ENCODE peak calls at places on chromosomes 7 and 10, in seven cellular contexts. One of them, this sample, is unnamed.

GRCh38 chr10:6786579-6787031 is 206.5 kb upstream of the PRKCQ start:
- DNase-seq in heart right ventricle: no peak
- DNase-seq in hepatocyte: peak
- DNase-seq in fibroblast of lung: peak
- DNase-seq in H9: no peak
- DNase-seq in sigmoid colon: no peak
- DNase-seq in aorta: no peak
- DNase-seq in this sample: no peak

GRCh38 chr10:43360086-43360485 is 11.3 kb upstream of the FXYD4 start:
- DNase-seq in H9: no peak
- DNase-seq in aorta: no peak
- DNase-seq in sigmoid colon: no peak
- DNase-seq in hepatocyte: no peak
- DNase-seq in fibroblast of lung: no peak
- DNase-seq in heart right ventricle: no peak
- DNase-seq in this sample: no peak

GRCh38 chr7:80779456-80779855 is 139.4 kb downstream of the SEMA3C start:
- DNase-seq in aorta: no peak
- DNase-seq in sigmoid colon: no peak
- DNase-seq in heart right ventricle: no peak
- DNase-seq in hepatocyte: no peak
- DNase-seq in fibroblast of lung: no peak
- DNase-seq in H9: no peak
- DNase-seq in this sample: no peak

GRCh38 chr7:24505968-24506367 is 67.3 kb upstream of the PALS2 start:
- DNase-seq in hepatocyte: no peak
- DNase-seq in aorta: no peak
- DNase-seq in H9: no peak
- DNase-seq in heart right ventricle: no peak
- DNase-seq in sigmoid colon: no peak
- DNase-seq in fibroblast of lung: no peak
- DNase-seq in this sample: no peak

GRCh38 chr7:27112960-27113949 is 10.8 kb upstream of the HOXA2 start:
- DNase-seq in sigmoid colon: peak
- DNase-seq in hepatocyte: peak
- DNase-seq in heart right ventricle: no peak
- DNase-seq in H9: peak
- DNase-seq in aorta: peak
- DNase-seq in fibroblast of lung: peak
- DNase-seq in this sample: peak

GRCh38 chr10:35089641-35090161 is 440 bp downstream of the CUL2 start:
- DNase-seq in heart right ventricle: no peak
- DNase-seq in hepatocyte: peak
- DNase-seq in aorta: no peak
- DNase-seq in sigmoid colon: no peak
- DNase-seq in fibroblast of lung: peak
- DNase-seq in H9: no peak
- DNase-seq in this sample: no peak

GRCh38 chr7:1457949-1458675 is 1.2 kb downstream of the MICALL2 start:
- DNase-seq in aorta: no peak
- DNase-seq in hepatocyte: no peak
- DNase-seq in sigmoid colon: no peak
- DNase-seq in fibroblast of lung: peak
- DNase-seq in heart right ventricle: no peak
- DNase-seq in H9: no peak
- DNase-seq in this sample: no peak

GRCh38 chr10:52486840-52487611 is 172.9 kb downstream of the DKK1 start:
- DNase-seq in heart right ventricle: no peak
- DNase-seq in sigmoid colon: no peak
- DNase-seq in hepatocyte: peak
- DNase-seq in fibroblast of lung: peak
- DNase-seq in H9: no peak
- DNase-seq in aorta: no peak
- DNase-seq in this sample: peak

GRCh38 chr7:130970696-130971095 is 236.7 kb upstream of the KLF14 start:
- DNase-seq in H9: no peak
- DNase-seq in aorta: no peak
- DNase-seq in fibroblast of lung: no peak
- DNase-seq in sigmoid colon: no peak
- DNase-seq in heart right ventricle: no peak
- DNase-seq in hepatocyte: no peak
- DNase-seq in this sample: no peak

GRCh38 chr7:38938589-38938988 is 29.6 kb upstream of the VPS41 start:
- DNase-seq in H9: no peak
- DNase-seq in fibroblast of lung: no peak
- DNase-seq in heart right ventricle: no peak
- DNase-seq in sigmoid colon: no peak
- DNase-seq in aorta: no peak
- DNase-seq in hepatocyte: no peak
- DNase-seq in this sample: no peak

GRCh38 chr10:77889277-77889903 is 37.2 kb downstream of the DLG5 start:
- DNase-seq in hepatocyte: peak
- DNase-seq in fibroblast of lung: no peak
- DNase-seq in aorta: no peak
- DNase-seq in H9: peak
- DNase-seq in sigmoid colon: no peak
- DNase-seq in heart right ventricle: no peak
- DNase-seq in this sample: peak

GRCh38 chr7:141071260-141071854 is 2.5 kb upstream of the TMEM178B start:
- DNase-seq in aorta: no peak
- DNase-seq in heart right ventricle: peak
- DNase-seq in hepatocyte: peak
- DNase-seq in sigmoid colon: peak
- DNase-seq in fibroblast of lung: peak
- DNase-seq in H9: peak
- DNase-seq in this sample: no peak
- H3K27ac ChIP-seq in aorta: no peak
- H3K27ac ChIP-seq in heart right ventricle: no peak
- H3K27ac ChIP-seq in hepatocyte: no peak
- H3K27ac ChIP-seq in sigmoid colon: peak
- H3K27ac ChIP-seq in fibroblast of lung: no peak
- H3K27ac ChIP-seq in H9: no peak
- H3K27ac ChIP-seq in this sample: no peak

GRCh38 chr7:116574025-116574822 is 49.4 kb downstream of the CAV1 start:
- DNase-seq in sigmoid colon: no peak
- DNase-seq in heart right ventricle: no peak
- DNase-seq in hepatocyte: no peak
- DNase-seq in H9: no peak
- DNase-seq in fibroblast of lung: no peak
- DNase-seq in aorta: no peak
- DNase-seq in this sample: no peak

GRCh38 chr7:116575853-116576252 is 51.0 kb downstream of the CAV1 start:
- DNase-seq in fibroblast of lung: no peak
- DNase-seq in heart right ventricle: no peak
- DNase-seq in sigmoid colon: no peak
- DNase-seq in hepatocyte: no peak
- DNase-seq in aorta: no peak
- DNase-seq in H9: no peak
- DNase-seq in this sample: no peak

GRCh38 chr7:116577320-116577871 is 52.6 kb downstream of the CAV1 start:
- DNase-seq in H9: no peak
- DNase-seq in sigmoid colon: no peak
- DNase-seq in fibroblast of lung: peak
- DNase-seq in aorta: no peak
- DNase-seq in heart right ventricle: no peak
- DNase-seq in hepatocyte: no peak
- DNase-seq in this sample: no peak

GRCh38 chr7:116578526-116578925 is 53.7 kb downstream of the CAV1 start:
- DNase-seq in fibroblast of lung: no peak
- DNase-seq in sigmoid colon: no peak
- DNase-seq in aorta: no peak
- DNase-seq in H9: no peak
- DNase-seq in heart right ventricle: no peak
- DNase-seq in hepatocyte: no peak
- DNase-seq in this sample: no peak

DNA sequence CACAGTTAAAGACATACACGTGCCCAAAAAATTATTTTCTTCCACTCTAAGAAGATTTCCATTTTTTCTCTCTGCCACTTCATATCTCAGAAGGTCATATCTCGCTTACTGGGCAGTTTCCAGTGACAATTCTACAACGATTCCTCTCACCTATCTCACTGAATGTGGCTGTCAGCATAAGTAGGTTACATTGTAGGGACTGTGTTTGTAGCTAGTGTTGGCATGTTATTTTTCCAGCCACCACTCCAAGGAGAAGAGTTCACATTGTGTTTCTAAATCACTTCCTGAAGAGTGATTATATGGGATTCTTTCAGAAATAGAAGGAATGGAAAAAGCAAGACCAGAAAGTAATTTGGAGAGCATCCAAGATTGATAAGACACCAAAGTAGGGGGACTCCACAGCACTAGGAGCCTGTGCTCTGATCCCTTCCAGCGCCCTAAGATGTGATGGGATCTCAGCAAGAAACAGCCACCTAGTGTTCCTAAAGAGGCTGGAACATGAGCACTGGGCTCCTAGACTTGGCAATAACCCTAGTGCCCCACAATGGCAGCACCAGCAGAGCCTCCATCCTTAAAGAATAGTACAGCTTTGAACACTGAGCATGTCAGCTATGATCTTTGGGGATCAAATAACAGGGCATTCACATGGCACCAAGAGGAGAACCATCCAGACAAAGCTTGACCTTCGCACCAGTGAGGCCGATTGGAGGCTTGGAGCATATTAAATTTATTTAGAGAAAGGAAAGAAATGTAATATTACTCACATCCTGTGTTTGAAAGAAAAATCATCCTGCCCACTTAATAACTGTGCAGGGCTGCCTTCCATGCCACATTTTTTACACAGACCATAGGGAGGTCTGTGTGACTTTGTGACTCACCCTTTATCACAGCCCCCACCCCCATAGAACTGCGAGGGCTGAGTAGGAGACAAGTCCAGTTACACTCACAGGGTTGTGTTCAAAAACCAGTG is 51.8 kb downstream of the CAV1 start:
- DNase-seq in aorta: peak
- DNase-seq in H9: no peak
- DNase-seq in fibroblast of lung: peak
- DNase-seq in hepatocyte: peak
- DNase-seq in heart right ventricle: no peak
- DNase-seq in sigmoid colon: no peak
- DNase-seq in this sample: no peak
- H3K27ac ChIP-seq in aorta: peak
- H3K27ac ChIP-seq in H9: no peak
- H3K27ac ChIP-seq in fibroblast of lung: peak
- H3K27ac ChIP-seq in hepatocyte: peak
- H3K27ac ChIP-seq in heart right ventricle: peak
- H3K27ac ChIP-seq in sigmoid colon: peak
- H3K27ac ChIP-seq in this sample: peak

DNA sequence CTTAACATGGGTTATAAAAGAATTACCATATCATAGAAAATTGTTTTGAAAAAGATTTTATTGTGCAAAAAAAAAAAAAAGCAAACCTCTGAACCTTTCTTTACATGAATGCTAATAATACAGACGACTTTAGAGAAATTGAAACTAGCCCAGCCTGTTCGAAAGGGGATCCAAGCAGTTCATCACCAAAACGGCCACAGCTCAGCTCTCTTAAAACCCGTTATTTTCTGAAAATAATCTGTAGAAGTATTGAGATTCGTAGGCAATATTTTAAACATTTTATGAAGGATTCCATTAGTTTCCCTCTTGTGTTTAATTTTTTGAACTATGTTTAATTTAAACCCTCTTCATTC is 9.9 kb upstream of the GSAP start:
- DNase-seq in heart right ventricle: no peak
- DNase-seq in aorta: no peak
- DNase-seq in H9: no peak
- DNase-seq in hepatocyte: no peak
- DNase-seq in fibroblast of lung: peak
- DNase-seq in sigmoid colon: no peak
- DNase-seq in this sample: no peak
- H3K27ac ChIP-seq in heart right ventricle: no peak
- H3K27ac ChIP-seq in aorta: no peak
- H3K27ac ChIP-seq in H9: no peak
- H3K27ac ChIP-seq in hepatocyte: peak
- H3K27ac ChIP-seq in fibroblast of lung: peak
- H3K27ac ChIP-seq in sigmoid colon: peak
- H3K27ac ChIP-seq in this sample: peak

DNA sequence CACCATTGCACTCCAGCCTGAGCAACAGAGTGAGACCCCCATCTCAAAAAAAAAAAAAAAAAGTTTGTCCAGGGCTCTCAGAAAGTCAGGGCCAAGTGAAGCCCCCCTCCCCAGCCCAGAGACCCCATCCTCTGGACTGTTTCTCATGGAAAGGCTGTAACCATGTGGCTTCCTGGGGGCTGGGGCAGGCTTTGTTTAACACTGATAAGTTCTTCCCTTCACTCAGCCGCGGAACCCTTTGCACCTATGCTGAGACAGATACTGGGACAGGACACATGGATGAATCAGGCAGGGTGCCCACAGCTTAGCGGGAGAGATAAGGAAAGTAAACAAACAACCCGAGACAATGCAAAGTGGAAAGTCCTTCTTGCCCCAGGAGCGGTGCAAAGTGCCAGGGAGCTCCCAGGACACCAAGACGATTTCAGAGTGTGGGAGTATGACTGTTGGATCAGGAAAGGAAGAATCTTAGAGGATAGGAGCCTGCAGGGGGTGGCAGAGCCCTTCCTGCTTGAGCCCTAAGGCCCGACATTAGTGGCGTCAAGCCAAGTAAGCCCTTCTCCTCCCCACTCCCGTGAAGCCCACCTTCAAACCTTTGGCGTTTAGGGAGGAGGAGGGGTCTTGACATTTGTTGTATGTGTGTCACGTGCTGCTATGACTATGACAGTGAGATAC is 11.6 kb downstream of the MLXIPL start:
- DNase-seq in fibroblast of lung: peak
- DNase-seq in H9: no peak
- DNase-seq in aorta: no peak
- DNase-seq in hepatocyte: peak
- DNase-seq in sigmoid colon: no peak
- DNase-seq in heart right ventricle: no peak
- DNase-seq in this sample: no peak
- H3K27ac ChIP-seq in fibroblast of lung: no peak
- H3K27ac ChIP-seq in H9: no peak
- H3K27ac ChIP-seq in aorta: no peak
- H3K27ac ChIP-seq in hepatocyte: peak
- H3K27ac ChIP-seq in sigmoid colon: no peak
- H3K27ac ChIP-seq in heart right ventricle: no peak
- H3K27ac ChIP-seq in this sample: no peak